ENCODE peak calls at places on chromosomes 5 and 9, in four cellular contexts. One of them, this sample, is unnamed.

GRCh38 chr5:107085572-107085971 is 585.2 kb downstream of the EFNA5 start:
- DNase-seq in H54: no peak
- DNase-seq in mesothelial cell of epicardium: no peak
- DNase-seq in EL: no peak
- DNase-seq in this sample: no peak

GRCh38 chr9:132806306-132806705 is 71.8 kb downstream of the AK8 start:
- DNase-seq in H54: no peak
- DNase-seq in mesothelial cell of epicardium: no peak
- DNase-seq in EL: no peak
- DNase-seq in this sample: no peak

GRCh38 chr5:141846031-141846430 is 32.2 kb downstream of the PCDH1 start:
- DNase-seq in H54: no peak
- DNase-seq in mesothelial cell of epicardium: no peak
- DNase-seq in EL: peak; percentile 40
- DNase-seq in this sample: no peak

GRCh38 chr9:37903581-37903830 is 421 bp downstream of the SLC25A51 start:
- DNase-seq in H54: peak; percentile 26
- DNase-seq in mesothelial cell of epicardium: no peak
- DNase-seq in EL: peak; percentile 57
- DNase-seq in this sample: no peak

GRCh38 chr9:121906074-121906520 is 187.0 kb downstream of the TTLL11 start:
- DNase-seq in H54: no peak
- DNase-seq in mesothelial cell of epicardium: no peak
- DNase-seq in EL: peak; percentile 50
- DNase-seq in this sample: no peak

GRCh38 chr9:69252436-69252835 is 72.6 kb upstream of the ENTREP1 start:
- DNase-seq in H54: no peak
- DNase-seq in mesothelial cell of epicardium: no peak
- DNase-seq in EL: no peak
- DNase-seq in this sample: no peak

GRCh38 chr5:43603535-43604363 is 769 bp downstream of the NNT start:
- DNase-seq in H54: no peak
- DNase-seq in mesothelial cell of epicardium: peak; percentile 42
- DNase-seq in EL: peak; percentile 61
- DNase-seq in this sample: peak; percentile 3

GRCh38 chr5:96961053-96961452 is 25.2 kb downstream of the LNPEP start:
- DNase-seq in H54: no peak
- DNase-seq in mesothelial cell of epicardium: no peak
- DNase-seq in EL: no peak
- DNase-seq in this sample: no peak

GRCh38 chr9:94783928-94784327 is 57.4 kb downstream of the AOPEP start:
- DNase-seq in H54: no peak
- DNase-seq in mesothelial cell of epicardium: no peak
- DNase-seq in EL: no peak
- DNase-seq in this sample: no peak

GRCh38 chr5:43007911-43008368 is 32.2 kb downstream of the ANXA2R start:
- DNase-seq in H54: peak; percentile 48
- DNase-seq in mesothelial cell of epicardium: peak; percentile 71
- DNase-seq in EL: peak; percentile 83
- DNase-seq in this sample: no peak